ENCODE peak calls at places on chromosomes 5 and 9, in five cellular contexts. Z is CMK; A is neural crest cell; P is NCI-H1694; I is effector memory CD8-positive, alpha-beta T cell. V is an unnamed sample.

GRCh38 chr9:69027355-69028097 is 8.0 kb upstream of the FXN start:
- DNase-seq in Z (no peak), A (peak), P (peak), I (peak), V (no peak)

GRCh38 chr5:178740926-178741325 is 10.5 kb upstream of the ZNF354A start:
- DNase-seq in Z (no peak), A (no peak), P (no peak), I (no peak), V (no peak)

GRCh38 chr9:132500193-132500592 is 82.2 kb upstream of the BARHL1 start:
- DNase-seq in Z (no peak), A (no peak), P (no peak), I (no peak), V (no peak)

GRCh38 chr5:57215629-57216195 is 41.9 kb downstream of the GPBP1 start:
- DNase-seq in Z (no peak), A (no peak), P (no peak), I (no peak), V (no peak)

GRCh38 chr5:33244441-33245150 is 196.2 kb upstream of the TARS1 start:
- DNase-seq in Z (no peak), A (no peak), P (no peak), I (no peak), V (no peak)

GRCh38 chr9:27425827-27426716 is 98.0 kb upstream of the IFNK start:
- DNase-seq in Z (no peak), A (no peak), P (no peak), I (no peak), V (no peak)

GRCh38 chr9:132006657-132007370 is 72.9 kb downstream of the MED27 start:
- DNase-seq in Z (no peak), A (no peak), P (peak), I (no peak), V (peak)

GRCh38 chr5:157947156-157947555 is 88.2 kb upstream of the CLINT1 start:
- DNase-seq in Z (no peak), A (no peak), P (no peak), I (no peak), V (no peak)

GRCh38 chr5:1652873-1653707 is 129.3 kb upstream of the LPCAT1 start:
- DNase-seq in Z (no peak), A (no peak), P (no peak), I (no peak), V (no peak)

GRCh38 chr5:56466136-56466816 is 233.1 kb upstream of the ANKRD55 start:
- DNase-seq in Z (no peak), A (no peak), P (no peak), I (no peak), V (no peak)

V was measured in NCI-H446 treated with DMSO at 0.1 percent for 48 hours.